ENCODE peak calls at places on chromosome 4, in four cellular contexts. F is AG09319; P is fibroblast of the aortic adventitia; Q is activated CD8-positive, alpha-beta T cell treated with anti-CD3 and anti-CD28 coated beads for 36 hours. T is an unnamed sample.
A peak's percentile ranks its signal among the peaks of the same experiment; 100 is the strongest.

GRCh38 chr4:10529256-10529890 is 72.1 kb upstream of the ZNF518B start:
- DNase-seq in F (no peak), Q (no peak), P (peak; percentile 82), T (no peak)

GRCh38 chr4:23855912-23856605 is 33.8 kb downstream of the PPARGC1A start:
- DNase-seq in Q (no peak), P (no peak), F (no peak), T (no peak)

GRCh38 chr4:165378763-165379631 is at the start of gene CPE:
- DNase-seq in Q (peak; percentile 80), P (peak; percentile 71), F (no peak), T (peak; percentile 77)

GRCh38 chr4:111631157-111631999 is 513.9 kb upstream of the FAM241A start:
- DNase-seq in Q (no peak), F (no peak), P (peak; percentile 43), T (no peak)

GRCh38 chr4:86603486-86603885 is 9.4 kb downstream of the PTPN13 start:
- DNase-seq in P (no peak), F (no peak), Q (no peak), T (no peak)

GRCh38 chr4:38162240-38162784 is 202.1 kb downstream of the PTTG2 start:
- DNase-seq in P (peak; percentile 89), F (peak; percentile 57), Q (no peak), T (no peak)

GRCh38 chr4:25486171-25486570 is 109.1 kb downstream of the ANAPC4 start:
- DNase-seq in Q (no peak), P (peak; percentile 67), F (no peak), T (no peak)

GRCh38 chr4:40720351-40720750 is 29.4 kb upstream of the NSUN7 start:
- DNase-seq in P (no peak), Q (no peak), F (no peak), T (no peak)

GRCh38 chr4:116598155-116598979 is 487.0 kb downstream of the TRAM1L1 start:
- DNase-seq in F (no peak), Q (no peak), P (no peak), T (no peak)

GRCh38 chr4:140937866-140938265 is 181.7 kb upstream of the TBC1D9 start:
- DNase-seq in F (peak; percentile 61), P (peak; percentile 17), Q (no peak), T (no peak)

GRCh38 chr4:81093720-81094401 is 63.4 kb downstream of the BMP3 start:
- DNase-seq in F (no peak), Q (no peak), P (no peak), T (no peak)

GRCh38 chr4:8856835-8857590 is 14.6 kb downstream of the HMX1 start:
- DNase-seq in P (no peak), F (no peak), Q (no peak), T (no peak)

GRCh38 chr4:106048250-106048931 is 153.1 kb downstream of the NPNT start:
- DNase-seq in F (peak; percentile 55), Q (no peak), P (peak; percentile 68), T (no peak)

GRCh38 chr4:105767579-105767978 is 59.0 kb downstream of the GSTCD start:
- DNase-seq in Q (no peak), F (no peak), P (no peak), T (no peak)

GRCh38 chr4:174713821-174714220 is 115.2 kb downstream of the GLRA3 start:
- DNase-seq in Q (no peak), P (no peak), F (no peak), T (no peak)

DNA sequence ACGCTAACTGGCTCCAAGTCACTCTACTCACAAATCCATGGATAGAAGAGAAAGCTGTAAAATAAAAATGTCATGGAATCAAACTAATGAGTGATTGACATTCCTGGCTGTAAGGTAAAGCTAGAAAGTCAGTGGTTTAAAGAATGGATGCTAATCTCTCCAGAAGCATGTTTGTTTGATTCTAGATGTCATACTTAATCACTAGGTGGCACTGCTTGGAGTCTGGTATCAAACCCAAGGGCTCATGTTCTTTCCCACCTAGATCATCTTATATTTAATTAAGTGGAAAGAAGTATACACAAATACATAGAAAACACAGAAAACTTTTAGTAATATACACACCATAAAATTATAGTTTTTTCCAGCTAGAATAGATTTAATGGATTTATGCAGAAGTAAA is 2666.6 kb downstream of the PCDH7 start:
- DNase-seq in P (no peak), F (no peak), Q (no peak), T (no peak)
- TF ChIP-seq CTCF in P (no peak), F (no peak), Q (no peak), T (no peak)

GRCh38 chr4:99381588-99382175 is 29.1 kb upstream of the ADH1C start:
- DNase-seq in Q (no peak), F (no peak), P (no peak), T (no peak)
- TF ChIP-seq CTCF in Q (no peak), F (no peak), P (no peak), T (no peak)

GRCh38 chr4:54428940-54429339 is 199.8 kb downstream of the PDGFRA start:
- DNase-seq in P (no peak), Q (no peak), F (no peak), T (no peak)

GRCh38 chr4:54427826-54428225 is 198.7 kb downstream of the PDGFRA start:
- DNase-seq in F (no peak), Q (no peak), P (no peak), T (no peak)

GRCh38 chr4:54433686-54434085 is 204.6 kb downstream of the PDGFRA start:
- DNase-seq in F (no peak), P (peak; percentile 44), Q (peak; percentile 1), T (peak; percentile 18)
- TF ChIP-seq CTCF in F (peak; percentile 41), P (peak; percentile 50), Q (no peak), T (peak; percentile 63)

DNA sequence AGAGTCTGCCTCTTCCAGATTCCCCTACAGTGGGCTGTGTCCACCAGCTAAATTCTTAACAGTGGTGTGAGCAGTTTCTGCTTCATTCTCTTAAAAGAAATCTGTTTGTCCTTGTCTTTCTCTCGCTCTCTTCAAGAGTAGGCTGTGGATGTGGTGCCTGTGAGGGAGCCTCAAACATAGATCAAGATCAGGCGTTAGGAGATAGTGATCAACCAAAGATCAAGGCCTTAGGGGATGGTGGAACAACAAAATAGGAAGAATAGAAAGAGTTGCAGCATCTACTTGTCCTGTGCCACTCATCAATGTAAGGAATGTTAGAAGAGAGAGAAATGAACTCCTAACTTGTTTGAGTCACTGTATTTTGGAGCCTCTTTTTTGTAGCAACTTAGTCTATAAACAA is 144.2 kb downstream of the AASDH start:
- DNase-seq in Q (no peak), F (no peak), P (no peak), T (no peak)
- TF ChIP-seq CTCF in Q (no peak), F (no peak), P (no peak), T (no peak)

DNA sequence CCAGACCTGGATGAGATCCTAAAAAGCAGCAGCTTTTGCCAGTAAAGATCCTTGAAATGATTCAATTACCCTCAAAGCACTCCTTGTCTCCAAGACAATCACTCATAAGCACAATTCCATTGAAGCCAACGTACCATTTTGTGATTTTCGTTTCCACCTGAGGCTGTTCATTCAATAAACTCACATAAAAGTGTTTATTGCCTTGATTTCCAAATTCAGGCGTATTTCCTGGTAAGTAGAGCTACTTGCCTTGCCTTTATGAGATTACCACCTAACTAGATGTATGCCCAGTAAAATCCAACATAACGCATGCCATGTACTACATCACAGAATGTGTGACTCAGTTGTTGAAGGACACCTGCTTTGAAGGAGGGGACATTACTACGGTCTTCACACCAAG is 5.3 kb downstream of the F11 start:
- DNase-seq in P (no peak), F (no peak), Q (no peak), T (no peak)
- TF ChIP-seq CTCF in P (no peak), F (no peak), Q (no peak), T (no peak)